ENCODE peak calls at places on chromosome 13, in five cellular contexts. L, T, P, D and F are unnamed samples. For H3K9me3, the result is how much of the 10 kb centered on the place peaks cover.

GRCh38 chr13:40113644-40114304 is 458.3 kb downstream of the COG6 start:
- DNase-seq in T (no peak), L (no peak), D (no peak), P (no peak), F (no peak)

GRCh38 chr13:60433505-60433904 is 36.5 kb downstream of the TDRD3 start:
- DNase-seq in D (no peak), T (no peak), P (no peak), L (no peak), F (no peak)

GRCh38 chr13:35744566-35745203 is 268.2 kb upstream of the MAB21L1 start:
- DNase-seq in D (no peak), T (no peak), P (no peak), L (no peak), F (no peak)

GRCh38 chr13:48302920-48303330 is 626 bp upstream of the RB1 start:
- DNase-seq in L (no peak), P (no peak), D (no peak), T (no peak), F (no peak)

GRCh38 chr13:78762825-78763224 is 103.9 kb upstream of the OBI1 start:
- DNase-seq in T (no peak), D (no peak), P (no peak), L (no peak), F (no peak)

GRCh38 chr13:94351292-94352000 is 128.0 kb downstream of the DCT start:
- DNase-seq in D (no peak), L (no peak), T (no peak), P (no peak), F (peak)

GRCh38 chr13:96068729-96069128 is 15.5 kb upstream of the UGGT2 start:
- DNase-seq in D (no peak), P (no peak), L (no peak), T (no peak), F (no peak)

GRCh38 chr13:33494596-33495214 is 209.2 kb upstream of the STARD13 start:
- DNase-seq in L (no peak), D (no peak), P (peak), T (no peak), F (peak)

GRCh38 chr13:111947876-111948275 is 119.1 kb upstream of the SOX1 start:
- DNase-seq in L (no peak), P (no peak), T (no peak), D (no peak), F (no peak)

GRCh38 chr13:67033170-67033569 is 197.0 kb downstream of the PCDH9 start:
- DNase-seq in L (no peak), T (no peak), D (no peak), P (no peak), F (no peak)
- H3K9me3 ChIP-seq in L (under half), T (under half), D (under half), P (under half), F (under half)

GRCh38 chr13:99894835-99895427 is 76.6 kb downstream of the ZIC5 start:
- DNase-seq in T (no peak), L (no peak), P (no peak), D (no peak), F (no peak)
- H3K4me3 ChIP-seq in T (peak), L (peak), P (peak), D (peak), F (no peak)

GRCh38 chr13:113756441-113757097 is 2.5 kb upstream of the TMEM255B start:
- DNase-seq in D (no peak), L (no peak), T (no peak), P (no peak), F (peak)

GRCh38 chr13:113761136-113761535 is 2.1 kb downstream of the TMEM255B start:
- DNase-seq in P (no peak), T (no peak), L (no peak), D (no peak), F (no peak)

GRCh38 chr13:113762075-113762474 is 3.0 kb downstream of the TMEM255B start:
- DNase-seq in P (no peak), T (no peak), L (no peak), D (no peak), F (no peak)

GRCh38 chr13:113759525-113760137 is 605 bp downstream of the TMEM255B start:
- DNase-seq in L (no peak), D (peak), T (peak), P (no peak), F (peak)

DNA sequence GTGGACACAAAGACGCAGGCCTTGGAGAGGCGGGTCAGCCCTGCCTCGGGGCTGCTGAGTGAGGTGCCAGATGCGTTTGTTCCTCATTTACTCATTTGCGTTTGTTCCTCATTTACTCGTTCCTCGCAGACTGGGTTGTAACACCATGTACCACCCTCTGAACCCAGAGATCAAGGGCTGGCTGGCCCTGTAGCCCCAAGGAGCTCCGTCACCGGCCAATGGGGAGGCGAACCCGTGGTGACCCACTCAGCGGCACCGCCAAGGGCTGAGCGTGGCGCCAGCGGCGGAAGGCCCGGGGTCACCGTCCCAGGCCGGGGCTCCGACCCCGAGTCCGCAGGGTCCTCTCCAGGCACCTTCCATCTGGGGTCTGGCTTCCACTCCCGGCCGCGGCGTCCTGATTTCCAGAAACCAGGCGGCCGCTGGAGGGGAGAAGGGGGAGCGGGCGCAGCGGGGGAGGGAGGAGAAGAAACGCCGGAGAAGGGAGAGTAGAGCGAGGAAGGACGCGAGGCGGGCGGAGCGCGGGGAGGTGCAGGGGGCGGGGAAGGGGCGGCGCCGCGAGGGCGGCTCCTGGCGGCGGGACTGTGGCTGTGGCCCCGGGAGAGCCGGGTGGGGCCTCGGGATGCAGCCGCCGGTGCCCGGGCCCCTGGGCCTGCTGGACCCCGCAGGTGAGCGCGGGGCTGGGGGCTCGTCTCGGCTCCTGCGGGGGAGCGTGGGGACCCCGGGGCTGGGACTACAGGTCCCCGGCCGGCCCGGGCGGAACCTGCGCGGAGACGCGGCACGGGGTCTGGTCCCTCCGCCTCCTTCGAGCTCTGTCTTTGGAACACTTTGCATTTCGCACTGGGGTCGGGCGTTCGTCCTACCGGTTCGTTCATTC is at the start of gene TMEM255B:
- DNase-seq in P (peak), L (peak), T (peak), D (peak), F (peak)
- TF ChIP-seq CTCF in P (peak), L (peak), T (peak), D (peak), F (no peak)

GRCh38 chr13:99087954-99088491 is 110.2 kb upstream of the DOCK9 start:
- DNase-seq in D (no peak), P (no peak), L (no peak), T (peak), F (peak)

GRCh38 chr13:99086149-99086868 is 108.4 kb upstream of the DOCK9 start:
- DNase-seq in D (peak), L (peak), P (peak), T (peak), F (peak)

GRCh38 chr13:99085846-99086148 is 107.9 kb upstream of the DOCK9 start:
- DNase-seq in L (no peak), T (no peak), P (no peak), D (no peak), F (no peak)

GRCh38 chr13:99087130-99087953 is 109.5 kb upstream of the DOCK9 start:
- DNase-seq in L (peak), T (peak), P (peak), D (peak), F (peak)

DNA sequence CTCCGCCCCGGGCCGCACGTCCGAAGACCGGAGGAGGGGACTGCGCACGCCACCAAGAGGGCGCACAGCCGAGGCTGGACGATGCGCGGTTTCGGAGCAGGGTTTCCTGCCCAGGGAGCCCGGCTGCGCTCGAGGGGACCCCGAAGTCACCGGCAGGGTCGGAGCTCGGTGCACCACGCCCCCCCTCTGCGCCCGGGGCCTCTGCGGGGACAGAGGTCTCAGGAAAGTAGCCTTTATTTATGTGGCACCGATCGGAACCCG is 108.9 kb upstream of the DOCK9 start:
- DNase-seq in D (no peak), P (peak), T (peak), L (peak), F (no peak)
- H3K9me3 ChIP-seq in D (under half), P (under half), T (under half), L (under half), F (under half)

GRCh38 chr13:52846567-52847321 is 1.7 kb downstream of the PCDH8 start:
- DNase-seq in T (peak), L (peak), D (peak), P (peak), F (no peak)
- H3K4me3 ChIP-seq in T (no peak), L (peak), D (no peak), P (peak), F (no peak)

GRCh38 chr13:45441633-45442032 is 23.1 kb upstream of the COG3 start:
- DNase-seq in T (no peak), L (no peak), D (no peak), P (no peak), F (peak)
- TF ChIP-seq CTCF in T (no peak), L (peak), D (no peak), P (peak), F (peak)